ENCODE peak calls at places on chromosomes 2 and 18, in ten cellular contexts. M is activated CD4-positive, alpha-beta T cell treated with anti-CD3 and anti-CD28 coated beads for 1 hour; Z is body of pancreas; A is non-pigmented ciliary epithelial cell; I is neuronal stem cell; E is bronchial epithelial cell; Q is GM10248; J is T-helper 9 cell; O is cardiac fibroblast; T is stimulated activated CD8-positive, alpha-beta memory T cell treated with anti-CD3 and anti-CD28 coated beads, Interleukin-2, amount 100 ng/mL, for 48 hours. W is an unnamed sample.

GRCh38 chr2:37698931-37699481 is 27.6 kb upstream of the CDC42EP3 start:
- DNase-seq in M (no peak), Z (no peak), A (no peak), I (no peak), E (no peak), Q (no peak), J (no peak), O (peak; percentile 39), T (no peak), W (no peak)

GRCh38 chr2:128778843-128779242 is 460.2 kb upstream of the HS6ST1 start:
- DNase-seq in M (no peak), Z (no peak), A (no peak), I (no peak), E (no peak), Q (no peak), J (no peak), O (no peak), T (no peak), W (no peak)

GRCh38 chr18:58392336-58393000 is 236.4 kb downstream of the ALPK2 start:
- DNase-seq in M (no peak), Z (no peak), A (no peak), I (no peak), E (no peak), Q (no peak), J (no peak), O (peak; percentile 49), T (no peak), W (no peak)

GRCh38 chr18:74225193-74225840 is 66.4 kb downstream of the CYB5A start:
- DNase-seq in M (no peak), Z (peak; percentile 77), A (no peak), I (no peak), E (peak; percentile 33), Q (no peak), J (no peak), O (no peak), T (no peak), W (no peak)

GRCh38 chr2:120425014-120425413 is 79.1 kb downstream of the INHBB start:
- DNase-seq in M (no peak), Z (no peak), A (no peak), I (no peak), E (no peak), Q (no peak), J (no peak), O (no peak), T (no peak), W (no peak)

GRCh38 chr2:191637182-191638078 is 40.5 kb upstream of the NABP1 start:
- DNase-seq in M (no peak), Z (no peak), A (no peak), I (no peak), E (peak; percentile 98), Q (peak; percentile 32), J (no peak), O (peak; percentile 55), T (no peak), W (no peak)

GRCh38 chr2:172249986-172250385 is 147.3 kb upstream of the DLX2 start:
- DNase-seq in M (no peak), Z (no peak), A (no peak), I (no peak), E (peak; percentile 95), Q (no peak), J (no peak), O (peak; percentile 87), T (no peak), W (no peak)

GRCh38 chr2:33666879-33667278 is 67.8 kb upstream of the FAM98A start:
- DNase-seq in M (no peak), Z (no peak), A (no peak), I (no peak), E (no peak), Q (no peak), J (no peak), O (no peak), T (no peak), W (no peak)

GRCh38 chr18:9517869-9518268 is 42.6 kb downstream of the RALBP1 start:
- DNase-seq in M (no peak), Z (no peak), A (no peak), I (no peak), E (no peak), Q (no peak), J (no peak), O (no peak), T (no peak), W (no peak)

GRCh38 chr2:168118733-168119518 is 128.5 kb downstream of the STK39 start:
- DNase-seq in M (no peak), Z (no peak), A (peak; percentile 65), I (peak; percentile 77), E (peak; percentile 59), Q (no peak), J (no peak), O (peak; percentile 89), T (no peak), W (peak; percentile 79)

GRCh38 chr2:20231632-20232031 is 6.7 kb upstream of the SDC1 start:
- DNase-seq in M (no peak), Z (no peak), A (no peak), I (no peak), E (peak; percentile 100), Q (no peak), J (no peak), O (peak; percentile 73), T (no peak), W (no peak)

GRCh38 chr2:199704358-199705238 is 146.4 kb downstream of the FTCDNL1 start:
- DNase-seq in M (no peak), Z (peak; percentile 25), A (no peak), I (peak; percentile 6), E (peak; percentile 47), Q (peak; percentile 25), J (no peak), O (peak; percentile 31), T (no peak), W (peak; percentile 17)

GRCh38 chr2:37026050-37026449 is 58.1 kb downstream of the HEATR5B start:
- DNase-seq in M (no peak), Z (no peak), A (no peak), I (no peak), E (no peak), Q (no peak), J (no peak), O (peak; percentile 4), T (no peak), W (no peak)

GRCh38 chr18:33440384-33441043 is at the start of gene CCDC178:
- DNase-seq in M (no peak), Z (peak; percentile 27), A (no peak), I (peak; percentile 55), E (no peak), Q (peak; percentile 8), J (no peak), O (no peak), T (no peak), W (no peak)

GRCh38 chr2:150700731-150701130 is 213.3 kb upstream of the RND3 start:
- DNase-seq in M (no peak), Z (no peak), A (no peak), I (no peak), E (no peak), Q (no peak), J (no peak), O (no peak), T (no peak), W (no peak)

GRCh38 chr2:219252570-219252899 is 508 bp upstream of the TUBA4B start:
- DNase-seq in M (no peak), Z (no peak), A (no peak), I (no peak), E (no peak), Q (no peak), J (peak; percentile 25), O (no peak), T (no peak), W (no peak)

GRCh38 chr2:240648650-240649275 is 23.5 kb downstream of the GPR35 start:
- DNase-seq in M (no peak), Z (no peak), A (no peak), I (no peak), E (no peak), Q (peak; percentile 26), J (no peak), O (no peak), T (no peak), W (no peak)

GRCh38 chr18:50268022-50268747 is 1.9 kb upstream of the CFAP53 start:
- DNase-seq in M (peak; percentile 67), Z (peak; percentile 73), A (no peak), I (peak; percentile 50), E (peak; percentile 53), Q (peak; percentile 93), J (peak; percentile 69), O (peak; percentile 72), T (peak; percentile 76), W (peak; percentile 44)

GRCh38 chr2:95023222-95023597 is 2.3 kb upstream of the MAL start:
- DNase-seq in M (peak; percentile 43), Z (no peak), A (no peak), I (no peak), E (no peak), Q (peak; percentile 58), J (peak; percentile 31), O (no peak), T (peak; percentile 19), W (no peak)

GRCh38 chr18:63823516-63824219 is 48.5 kb downstream of the SERPINB7 start:
- DNase-seq in M (no peak), Z (peak; percentile 74), A (no peak), I (no peak), E (peak; percentile 31), Q (peak; percentile 14), J (peak; percentile 5), O (peak; percentile 37), T (peak; percentile 13), W (no peak)

GRCh38 chr2:20291846-20292408 is 58.7 kb downstream of the PUM2 start:
- DNase-seq in M (no peak), Z (no peak), A (no peak), I (no peak), E (no peak), Q (no peak), J (no peak), O (no peak), T (no peak), W (no peak)

GRCh38 chr2:150357770-150358467 is 129.5 kb downstream of the RND3 start:
- DNase-seq in M (no peak), Z (no peak), A (no peak), I (no peak), E (peak; percentile 78), Q (no peak), J (no peak), O (peak; percentile 40), T (no peak), W (no peak)

GRCh38 chr2:224847961-224848850 is 132.0 kb upstream of the CCDC195 start:
- DNase-seq in M (no peak), Z (peak; percentile 18), A (no peak), I (no peak), E (peak; percentile 98), Q (no peak), J (no peak), O (peak; percentile 79), T (no peak), W (peak; percentile 28)